ENCODE peak calls at places on chromosomes 13 and 19, in four cellular contexts. P is adrenal gland, B is IMR-90, W is upper lobe of right lung. E is an unnamed sample. For H3K4me1, the result is how much of the 10 kb centered on the place peaks cover.

GRCh38 chr19:2494084-2494446 is 18.1 kb downstream of the GADD45B start:
- DNase-seq in P (no peak), B (peak), W (no peak), E (no peak)

GRCh38 chr13:92187378-92187989 is 789.1 kb downstream of the GPC5 start:
- DNase-seq in P (no peak), B (peak), W (no peak), E (peak)

GRCh38 chr19:35712529-35712909 is 5.3 kb upstream of the KMT2B start:
- DNase-seq in B (no peak), P (no peak), W (no peak), E (no peak)

GRCh38 chr19:57192064-57192395 is 730 bp downstream of the ZNF264 start:
- DNase-seq in W (no peak), B (peak), P (no peak), E (no peak)

GRCh38 chr19:9914315-9915207 is 21.8 kb downstream of the OLFM2 start:
- DNase-seq in B (peak), P (peak), W (peak), E (peak)

GRCh38 chr19:2887391-2887914 is 13.3 kb upstream of the ZNF57 start:
- DNase-seq in P (no peak), W (no peak), B (peak), E (no peak)

GRCh38 chr13:20489185-20489820 is 36.4 kb downstream of the CRYL1 start:
- DNase-seq in W (no peak), B (peak), P (no peak), E (peak)

GRCh38 chr19:6278740-6279619 is 795 bp downstream of the MLLT1 start:
- DNase-seq in W (no peak), B (no peak), P (no peak), E (peak)

GRCh38 chr19:35621708-35622107 is 7.1 kb upstream of the RBM42 start:
- DNase-seq in B (no peak), P (no peak), W (no peak), E (no peak)

GRCh38 chr19:48873476-48874308 is 1.5 kb downstream of the PPP1R15A start:
- DNase-seq in B (no peak), W (no peak), P (no peak), E (peak)

GRCh38 chr13:23514076-23514475 is 56.1 kb upstream of the TNFRSF19 start:
- DNase-seq in B (no peak), P (no peak), W (no peak), E (no peak)

DNA sequence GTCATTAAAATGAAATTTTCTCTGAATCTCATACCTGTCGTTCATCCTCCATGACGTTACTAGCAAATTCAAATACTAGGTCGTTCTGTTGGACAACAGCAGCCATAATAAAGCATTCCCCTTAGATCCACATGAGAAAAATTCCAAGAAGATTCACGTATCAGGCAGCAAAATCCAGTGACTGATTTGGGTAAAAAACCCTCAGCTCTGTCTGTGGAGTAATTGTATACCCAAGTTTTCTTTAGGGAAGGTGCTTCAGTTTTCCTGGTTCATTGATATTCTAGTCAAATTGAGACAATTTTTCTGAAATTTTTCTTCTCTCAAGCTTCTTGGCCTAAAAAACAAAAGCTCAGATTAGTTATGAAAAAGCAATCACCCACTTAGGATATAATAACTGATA is 37.2 kb downstream of the ELF1 start:
- DNase-seq in P (no peak), B (no peak), W (no peak), E (no peak)
- H3K4me3 ChIP-seq in P (no peak), B (no peak), W (peak), E (no peak)

GRCh38 chr13:28447206-28447605 is 47.7 kb downstream of the FLT1 start:
- DNase-seq in P (no peak), B (no peak), W (no peak), E (no peak)

GRCh38 chr13:28447989-28448388 is 46.9 kb downstream of the FLT1 start:
- DNase-seq in B (no peak), W (no peak), P (no peak), E (no peak)

GRCh38 chr13:28451482-28452217 is 43.3 kb downstream of the FLT1 start:
- DNase-seq in P (no peak), W (no peak), B (no peak), E (no peak)

GRCh38 chr13:28449826-28450773 is 44.8 kb downstream of the FLT1 start:
- DNase-seq in B (no peak), W (no peak), P (no peak), E (no peak)

DNA sequence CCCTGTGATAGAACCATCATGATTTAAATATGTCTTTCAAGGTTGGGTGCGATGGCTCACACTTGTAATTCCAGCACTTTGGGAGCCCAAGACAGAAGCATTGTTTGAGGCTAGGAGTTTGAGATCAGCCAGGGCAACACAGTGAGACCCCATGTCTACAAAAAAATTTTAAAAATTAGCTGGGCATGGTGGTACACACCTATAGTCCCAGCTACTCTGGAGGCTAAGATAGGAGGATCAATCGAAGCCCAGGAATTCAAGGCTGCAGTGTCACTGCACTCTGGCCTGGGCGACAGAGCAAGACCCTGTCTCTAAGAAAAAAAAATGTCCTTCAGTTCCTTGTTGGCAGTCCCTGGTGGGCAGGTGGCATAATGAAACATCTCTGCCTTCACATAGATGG is 46.0 kb downstream of the FLT1 start:
- DNase-seq in P (no peak), B (no peak), W (no peak), E (no peak)
- H3K4me1 ChIP-seq in P (under half), B (under half), W (under half), E (under half)

GRCh38 chr19:46916971-46917370 is 56.2 kb downstream of the ARHGAP35 start:
- DNase-seq in W (no peak), P (no peak), B (no peak), E (no peak)

GRCh38 chr19:46913198-46913851 is 52.5 kb downstream of the ARHGAP35 start:
- DNase-seq in B (no peak), P (peak), W (no peak), E (no peak)

GRCh38 chr19:46913852-46914430 is 53.1 kb downstream of the ARHGAP35 start:
- DNase-seq in B (peak), P (peak), W (no peak), E (no peak)

GRCh38 chr19:46911456-46911855 is 50.7 kb downstream of the ARHGAP35 start:
- DNase-seq in P (no peak), B (no peak), W (no peak), E (no peak)

DNA sequence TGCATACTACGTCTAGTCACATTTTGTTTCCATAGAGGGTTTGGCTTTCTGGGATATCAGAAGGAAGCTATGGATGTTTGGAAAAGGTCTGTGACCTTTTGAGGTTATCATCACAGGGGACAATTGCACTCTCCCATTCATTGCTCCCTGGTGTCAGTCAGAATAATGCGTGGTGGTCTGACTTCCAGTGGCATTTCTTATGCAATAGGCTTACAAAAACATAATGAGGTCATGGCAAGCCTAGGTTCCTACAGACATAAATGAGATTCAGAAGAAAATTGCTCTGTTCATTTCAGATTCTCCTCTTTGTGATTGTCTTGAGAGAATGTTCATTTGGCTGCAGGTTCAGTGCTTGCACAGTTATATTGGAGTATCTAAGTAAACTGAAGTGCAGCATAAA is 54.6 kb downstream of the ARHGAP35 start:
- DNase-seq in P (peak), W (no peak), B (no peak), E (no peak)
- TF ChIP-seq CTCF in P (no peak), W (no peak), B (no peak), E (no peak)

GRCh38 chr19:12646551-12646950 is 20.0 kb downstream of the MAN2B1 start:
- DNase-seq in P (no peak), B (no peak), W (no peak), E (no peak)

GRCh38 chr19:12647490-12648071 is 19.0 kb downstream of the MAN2B1 start:
- DNase-seq in P (peak), W (peak), B (no peak), E (no peak)

GRCh38 chr19:12647047-12647446 is 19.5 kb downstream of the MAN2B1 start:
- DNase-seq in B (no peak), W (no peak), P (no peak), E (no peak)

GRCh38 chr19:12649941-12650340 is 16.6 kb downstream of the MAN2B1 start:
- DNase-seq in P (no peak), W (no peak), B (no peak), E (no peak)

DNA sequence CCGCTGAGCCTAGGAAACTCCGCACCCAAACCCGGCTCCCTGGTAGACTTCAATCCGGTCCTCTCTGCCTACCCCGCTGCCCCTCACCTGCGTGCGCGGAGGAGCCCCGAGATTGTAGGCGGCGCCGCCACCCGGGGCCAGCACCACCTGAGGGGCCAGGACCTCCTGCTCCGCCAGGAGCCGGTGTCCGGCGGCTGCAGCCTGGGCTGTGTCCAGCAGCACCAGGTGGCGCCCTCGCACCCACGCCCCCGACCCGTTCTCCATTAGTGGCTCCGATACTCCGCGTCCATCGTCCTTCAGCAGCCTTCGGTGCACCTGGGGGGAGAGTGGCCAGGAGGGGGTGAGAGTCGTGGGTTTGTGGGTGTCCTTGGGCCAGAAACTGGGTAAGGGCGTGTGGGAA is 18.5 kb downstream of the MAN2B1 start:
- DNase-seq in P (no peak), B (no peak), W (no peak), E (no peak)
- H3K4me3 ChIP-seq in P (peak), B (no peak), W (peak), E (no peak)

GRCh38 chr19:39613597-39613996 is 11.3 kb downstream of the LGALS13 start:
- DNase-seq in W (no peak), P (no peak), B (no peak), E (no peak)

DNA sequence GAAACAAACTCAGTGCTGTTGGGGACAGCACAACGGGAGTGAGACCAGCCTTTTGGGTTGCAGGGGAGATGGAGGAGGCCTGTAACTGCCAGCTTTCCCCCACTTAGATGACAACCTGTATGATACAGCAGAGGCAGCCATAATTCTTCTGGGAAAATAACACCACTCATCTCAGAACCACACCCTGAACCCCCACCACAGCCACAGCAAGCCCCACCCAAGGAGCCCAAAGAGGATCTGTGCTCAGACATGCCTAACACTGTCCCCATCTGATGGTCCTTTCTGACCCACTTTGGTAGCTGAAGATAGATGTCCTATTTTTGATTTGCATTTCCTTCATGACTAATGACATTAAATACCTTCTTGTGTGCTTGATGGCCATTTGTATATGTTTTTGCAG is 15.4 kb downstream of the LGALS13 start:
- DNase-seq in B (no peak), W (no peak), P (no peak), E (no peak)
- H3K4me1 ChIP-seq in B (under half), W (under half), P (under half), E (under half)

DNA sequence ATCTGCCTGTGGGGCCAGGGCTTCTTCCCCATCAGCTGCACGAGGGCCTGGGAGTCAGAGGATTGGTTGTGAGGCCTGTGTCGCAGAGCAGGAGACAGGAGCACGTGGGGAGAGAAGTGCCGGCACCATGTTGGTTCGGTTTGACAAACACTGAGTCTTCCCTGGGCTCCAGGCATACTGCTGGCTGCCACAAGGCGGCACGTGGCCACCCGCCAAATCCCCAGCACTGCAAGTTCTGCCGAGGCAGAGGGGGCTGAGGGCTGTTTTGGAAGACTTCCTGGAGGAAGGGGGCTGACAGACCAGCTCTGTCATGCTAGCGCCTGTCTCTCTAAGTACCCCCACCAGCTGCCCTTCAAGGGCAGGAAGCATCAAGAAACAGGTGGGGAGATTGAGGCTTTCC is 9.5 kb downstream of the SHANK1 start:
- DNase-seq in B (no peak), W (no peak), P (no peak), E (no peak)
- TF ChIP-seq CTCF in B (peak), W (no peak), P (no peak), E (no peak)

GRCh38 chr13:36519432-36519831 is 87.1 kb downstream of the CCNA1 start:
- DNase-seq in B (no peak), P (no peak), W (no peak), E (no peak)

GRCh38 chr13:36520111-36520510 is 87.8 kb downstream of the CCNA1 start:
- DNase-seq in P (no peak), B (no peak), W (no peak), E (no peak)

GRCh38 chr13:36516225-36516624 is 83.9 kb downstream of the CCNA1 start:
- DNase-seq in W (no peak), B (no peak), P (no peak), E (no peak)

GRCh38 chr13:36515466-36515865 is 83.2 kb downstream of the CCNA1 start:
- DNase-seq in P (no peak), W (no peak), B (no peak), E (no peak)

DNA sequence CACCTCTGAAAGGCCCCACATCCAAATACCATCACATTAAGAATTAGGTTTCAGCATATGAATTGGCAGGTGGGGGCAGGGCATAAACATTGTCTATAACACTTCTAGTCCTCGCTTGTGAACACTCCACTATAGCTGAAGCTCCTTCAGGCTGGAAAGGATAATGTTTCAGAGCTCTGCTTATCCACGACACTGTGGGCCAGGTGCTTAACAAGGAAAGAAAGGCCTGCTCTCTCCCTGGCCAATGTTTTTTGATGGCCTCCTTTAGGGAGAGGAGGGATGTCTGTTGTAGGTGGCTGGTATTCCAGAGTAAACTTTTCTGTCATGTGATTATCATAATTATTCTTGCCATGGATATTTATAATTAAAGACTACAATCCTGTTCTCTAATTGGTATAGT is 86.4 kb downstream of the CCNA1 start:
- DNase-seq in B (no peak), W (no peak), P (no peak), E (no peak)
- H3K4me3 ChIP-seq in B (no peak), W (no peak), P (no peak), E (no peak)

DNA sequence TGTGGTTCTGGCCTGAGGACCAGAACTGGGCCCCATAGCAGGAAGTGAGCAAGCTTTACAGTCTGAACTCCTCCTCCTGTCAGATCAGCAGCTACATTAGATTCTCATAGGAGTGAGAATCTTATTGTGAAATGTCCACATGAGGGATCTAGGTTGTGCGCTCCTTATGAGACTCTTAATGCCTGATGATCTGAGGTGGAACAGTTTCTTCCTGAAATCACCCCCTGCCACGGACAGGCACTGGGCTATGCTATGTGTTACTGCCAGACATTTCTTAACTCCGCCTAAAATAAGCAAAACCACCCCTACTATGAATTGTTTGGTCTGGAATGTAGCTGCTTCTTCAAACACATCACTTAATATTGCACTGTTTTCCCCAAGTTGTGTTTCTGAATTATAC is 4.6 kb downstream of the FBXL3 start:
- DNase-seq in B (peak), P (no peak), W (no peak), E (no peak)
- H3K4me1 ChIP-seq in B (under half), P (half or more), W (half or more), E (under half)

GRCh38 chr13:28685114-28685513 is 26.2 kb downstream of the POMP start:
- DNase-seq in P (no peak), W (peak), B (no peak), E (no peak)

GRCh38 chr13:28684257-28684656 is 25.3 kb downstream of the POMP start:
- DNase-seq in W (peak), P (no peak), B (no peak), E (peak)

GRCh38 chr13:28680541-28680940 is 21.6 kb downstream of the POMP start:
- DNase-seq in W (no peak), B (no peak), P (no peak), E (no peak)

GRCh38 chr13:28678809-28679208 is 19.9 kb downstream of the POMP start:
- DNase-seq in P (no peak), W (no peak), B (no peak), E (no peak)

GRCh38 chr13:28679628-28680027 is 20.7 kb downstream of the POMP start:
- DNase-seq in P (no peak), W (no peak), B (peak), E (no peak)
- TF ChIP-seq CTCF in P (peak), W (peak), B (peak), E (peak)